ENCODE peak calls at places on chromosomes 4 and X, in six cellular contexts. X is keratinocyte, D is mammary epithelial cell, T is fibroblast of lung, U is GM23248, Q is MM.1S. P is an unnamed sample.

GRCh38 chr4:39134674-39135073 is 47.7 kb upstream of the WDR19 start:
- DNase-seq in X (no peak), D (no peak), T (no peak), U (peak; percentile 9), Q (peak; percentile 58), P (no peak)

GRCh38 chr4:127574643-127575042 is 58.1 kb upstream of the INTU start:
- DNase-seq in X (no peak), D (no peak), T (no peak), U (no peak), Q (no peak), P (no peak)

GRCh38 chrX:44422631-44423030 is 79.2 kb upstream of the EFHC2 start:
- DNase-seq in X (no peak), D (no peak), T (no peak), U (peak; percentile 6), Q (no peak), P (no peak)

GRCh38 chr4:101126044-101126443 is 221.3 kb downstream of the PPP3CA start:
- DNase-seq in X (no peak), D (no peak), T (peak; percentile 16), U (peak; percentile 61), Q (no peak), P (no peak)

GRCh38 chr4:93825551-93826216 is 2.9 kb upstream of the ATOH1 start:
- DNase-seq in X (no peak), D (peak; percentile 8), T (no peak), U (no peak), Q (no peak), P (no peak)

GRCh38 chr4:38868055-38868965 is 704 bp downstream of the FAM114A1 start:
- DNase-seq in X (no peak), D (peak; percentile 23), T (peak; percentile 45), U (peak; percentile 72), Q (no peak), P (peak; percentile 29)

GRCh38 chr4:110310795-110311194 is 112.4 kb upstream of the ELOVL6 start:
- DNase-seq in X (no peak), D (no peak), T (no peak), U (no peak), Q (no peak), P (no peak)

GRCh38 chrX:17527135-17527701 is 152.2 kb downstream of the NHS start:
- DNase-seq in X (no peak), D (no peak), T (peak; percentile 47), U (no peak), Q (no peak), P (peak; percentile 85)

GRCh38 chr4:158020734-158021346 is 152.0 kb downstream of the GASK1B start:
- DNase-seq in X (no peak), D (peak; percentile 84), T (peak; percentile 93), U (peak; percentile 85), Q (no peak), P (peak; percentile 24)

GRCh38 chr4:139655116-139655515 is 10.5 kb upstream of the MGST2 start:
- DNase-seq in X (no peak), D (peak; percentile 51), T (peak; percentile 49), U (peak; percentile 64), Q (no peak), P (peak; percentile 70)

GRCh38 chr4:24862073-24862751 is 50.6 kb downstream of the CCDC149 start:
- DNase-seq in X (no peak), D (no peak), T (no peak), U (no peak), Q (no peak), P (no peak)

GRCh38 chr4:6532102-6532501 is 42.9 kb upstream of the MAN2B2 start:
- DNase-seq in X (no peak), D (no peak), T (no peak), U (no peak), Q (no peak), P (no peak)

GRCh38 chr4:137576437-137576836 is 44.1 kb upstream of the PCDH18 start:
- DNase-seq in X (no peak), D (no peak), T (no peak), U (peak; percentile 20), Q (no peak), P (no peak)

GRCh38 chr4:11634283-11634682 is 205.6 kb upstream of the HS3ST1 start:
- DNase-seq in X (no peak), D (peak; percentile 67), T (no peak), U (no peak), Q (no peak), P (peak; percentile 26)

GRCh38 chrX:1679238-1679637 is 64.4 kb downstream of the ASMT start:
- DNase-seq in X (no peak), D (peak; percentile 48), T (no peak), U (peak; percentile 26), Q (no peak), P (no peak)

GRCh38 chr4:16237715-16238114 is 11.4 kb upstream of the TAPT1 start:
- DNase-seq in X (no peak), D (no peak), T (no peak), U (no peak), Q (no peak), P (no peak)

GRCh38 chr4:113411496-113411938 is 350.0 kb downstream of the CAMK2D start:
- DNase-seq in X (peak; percentile 52), D (peak; percentile 95), T (peak; percentile 96), U (peak; percentile 87), Q (no peak), P (no peak)

GRCh38 chrX:80173261-80173660 is 158.7 kb downstream of the TBX22 start:
- DNase-seq in X (no peak), D (no peak), T (no peak), U (no peak), Q (no peak), P (no peak)

GRCh38 chr4:95129708-95130343 is 372.1 kb downstream of the BMPR1B start:
- DNase-seq in X (peak; percentile 90), D (peak; percentile 98), T (peak; percentile 99), U (peak; percentile 99), Q (no peak), P (peak; percentile 37)

GRCh38 chr4:7967501-7968261 is 28.0 kb upstream of the AFAP1 start:
- DNase-seq in X (no peak), D (no peak), T (peak; percentile 53), U (peak; percentile 55), Q (no peak), P (no peak)

GRCh38 chrX:70452143-70452733 is 7.6 kb downstream of the DLG3 start:
- DNase-seq in X (no peak), D (no peak), T (peak; percentile 35), U (peak; percentile 58), Q (peak; percentile 47), P (peak; percentile 56)

GRCh38 chrX:51496501-51497291 is at the start of gene NUDT11:
- DNase-seq in X (no peak), D (peak; percentile 71), T (peak; percentile 58), U (peak; percentile 88), Q (peak; percentile 67), P (no peak)

GRCh38 chr4:105838082-105838481 is 57.2 kb upstream of the NPNT start:
- DNase-seq in X (no peak), D (no peak), T (no peak), U (no peak), Q (no peak), P (no peak)

GRCh38 chrX:10702031-10702430 is 81.6 kb upstream of the MID1 start:
- DNase-seq in X (no peak), D (no peak), T (peak; percentile 12), U (no peak), Q (no peak), P (no peak)

DNA sequence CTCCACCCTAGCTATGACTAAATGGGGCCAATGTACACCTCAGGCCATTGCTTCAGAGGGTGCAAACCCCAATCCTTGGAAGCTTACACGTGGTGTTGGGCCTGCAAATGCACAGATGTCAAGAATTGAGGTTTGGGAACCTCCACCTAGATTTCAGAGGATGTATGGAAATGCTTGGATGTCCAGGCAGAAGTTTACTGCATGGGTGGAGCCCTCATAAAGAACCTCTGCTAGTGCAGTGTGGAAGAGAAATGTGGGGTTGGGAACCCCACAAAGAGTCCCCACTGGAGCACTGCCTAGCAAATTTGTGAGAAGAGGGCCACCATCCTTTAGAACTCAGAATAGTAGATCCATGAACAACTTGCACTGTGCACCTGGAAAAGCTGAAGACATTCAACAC is 284.1 kb downstream of the ANTXR2 start:
- DNase-seq in X (no peak), D (no peak), T (no peak), U (no peak), Q (no peak), P (no peak)
- H4K20me1 ChIP-seq in X (no peaks in the 10 kb centered on the region), D (no peaks in the 10 kb centered on the region), T (no peaks in the 10 kb centered on the region), U (no peaks in the 10 kb centered on the region), Q (no peaks in the 10 kb centered on the region), P (no peaks in the 10 kb centered on the region)

DNA sequence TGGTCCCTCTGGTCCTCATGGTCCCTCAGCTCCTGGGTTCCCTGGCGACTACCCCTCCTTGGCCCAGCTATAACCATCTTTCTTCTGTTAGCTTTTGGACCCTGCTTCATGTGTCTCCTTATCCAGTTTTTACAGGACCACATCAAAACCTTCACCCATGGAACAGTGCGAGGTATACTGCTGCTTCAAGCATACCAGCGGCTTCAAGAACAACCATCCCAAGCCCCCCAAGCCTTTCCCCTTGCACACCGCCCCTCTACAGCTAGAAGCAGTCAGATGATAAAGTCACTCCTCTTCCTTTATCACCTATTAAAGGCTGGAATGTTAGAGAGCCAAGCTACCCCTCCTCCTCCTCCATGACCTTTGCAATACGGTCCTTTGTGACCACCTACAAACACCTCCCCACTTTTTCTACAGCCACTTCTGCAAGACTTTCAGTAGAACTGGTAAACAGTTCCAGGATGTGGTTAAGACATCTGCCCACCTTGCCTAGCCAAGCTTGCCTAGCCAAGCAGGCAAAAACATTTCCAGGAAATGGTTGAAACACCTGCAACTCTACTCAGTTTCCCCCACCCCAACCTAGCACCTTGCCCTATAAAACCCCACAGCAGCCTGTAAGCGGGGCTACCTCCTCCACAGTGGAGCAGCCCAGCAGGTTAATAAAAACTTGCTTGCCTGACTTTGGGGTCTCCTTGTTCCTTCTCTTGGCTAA is 125.7 kb downstream of the ZC4H2 start:
- DNase-seq in X (no peak), D (no peak), T (no peak), U (no peak), Q (peak; percentile 74), P (no peak)
- H3K4me2 ChIP-seq in X (no peak overlapping the region), D (no peak overlapping the region), T (no peak overlapping the region), U (no peak overlapping the region), Q (peak overlapping the region; percentile 20), P (no peak overlapping the region)

DNA sequence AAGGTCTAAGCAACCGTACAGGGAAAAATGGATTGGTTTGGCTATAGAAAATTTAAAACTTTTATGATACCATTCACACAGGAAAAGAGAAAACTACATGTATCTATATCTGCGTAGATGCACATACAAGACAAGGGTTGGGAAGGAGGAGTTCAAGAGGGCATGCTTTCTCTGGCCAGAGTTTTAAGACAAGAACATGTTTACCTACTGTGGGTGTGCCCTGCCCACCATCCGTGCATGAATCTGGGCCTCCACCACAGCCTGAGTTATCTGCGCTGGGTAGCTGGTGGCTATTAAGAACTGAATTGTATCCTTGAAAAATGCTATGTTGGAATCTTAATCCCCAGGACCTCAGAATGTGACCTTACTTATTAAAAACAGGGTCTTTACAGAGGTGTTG is 151.6 kb downstream of the AASDH start:
- DNase-seq in X (no peak), D (no peak), T (no peak), U (no peak), Q (no peak), P (no peak)
- H4K20me1 ChIP-seq in X (no peaks in the 10 kb centered on the region), D (no peaks in the 10 kb centered on the region), T (no peaks in the 10 kb centered on the region), U (no peaks in the 10 kb centered on the region), Q (no peaks in the 10 kb centered on the region), P (no peaks in the 10 kb centered on the region)

GRCh38 chr4:73446336-73446938 is 10.4 kb downstream of the AFP start:
- DNase-seq in X (peak; percentile 46), D (peak; percentile 43), T (peak; percentile 64), U (peak; percentile 77), Q (peak; percentile 75), P (no peak)
- H3K4me2 ChIP-seq in X (no peak overlapping the region), D (no peak overlapping the region), T (no peak overlapping the region), U (no peak overlapping the region), Q (no peak overlapping the region), P (no peak overlapping the region)

P was measured in PC-9.